ENCODE peak calls at places on chromosomes 6 and 20, in ten cellular contexts. One of them, this sample, is unnamed.
A peak's percentile ranks its signal among the peaks of the same experiment; 100 is the strongest.

GRCh38 chr6:52929321-52930164 is 20.0 kb upstream of the GSTA3 start:
- DNase-seq in dorsolateral prefrontal cortex: no peak
- DNase-seq in kidney epithelial cell: no peak
- DNase-seq in choroid plexus epithelial cell: peak; percentile 74
- DNase-seq in tibial nerve: no peak
- DNase-seq in fibroblast of mammary gland: peak; percentile 94
- DNase-seq in cardiac fibroblast: peak; percentile 79
- DNase-seq in fibroblast of lung: peak; percentile 91
- DNase-seq in endodermal cell: no peak
- DNase-seq in cardiac muscle cell: no peak
- DNase-seq in this sample: peak; percentile 78

GRCh38 chr20:17841751-17842191 is 126.8 kb downstream of the SNX5 start:
- DNase-seq in dorsolateral prefrontal cortex: no peak
- DNase-seq in kidney epithelial cell: no peak
- DNase-seq in choroid plexus epithelial cell: peak; percentile 77
- DNase-seq in tibial nerve: peak; percentile 58
- DNase-seq in fibroblast of mammary gland: peak; percentile 84
- DNase-seq in cardiac fibroblast: peak; percentile 81
- DNase-seq in fibroblast of lung: peak; percentile 72
- DNase-seq in endodermal cell: no peak
- DNase-seq in cardiac muscle cell: no peak
- DNase-seq in this sample: no peak

GRCh38 chr6:168247456-168248147 is 72.0 kb downstream of the DACT2 start:
- DNase-seq in dorsolateral prefrontal cortex: no peak
- DNase-seq in kidney epithelial cell: no peak
- DNase-seq in choroid plexus epithelial cell: peak; percentile 11
- DNase-seq in tibial nerve: peak; percentile 51
- DNase-seq in fibroblast of mammary gland: no peak
- DNase-seq in cardiac fibroblast: no peak
- DNase-seq in fibroblast of lung: no peak
- DNase-seq in endodermal cell: no peak
- DNase-seq in cardiac muscle cell: no peak
- DNase-seq in this sample: no peak

GRCh38 chr20:1844723-1845523 is 50.3 kb upstream of the SIRPA start:
- DNase-seq in dorsolateral prefrontal cortex: no peak
- DNase-seq in kidney epithelial cell: no peak
- DNase-seq in choroid plexus epithelial cell: peak; percentile 80
- DNase-seq in tibial nerve: peak; percentile 72
- DNase-seq in fibroblast of mammary gland: peak; percentile 48
- DNase-seq in cardiac fibroblast: peak; percentile 89
- DNase-seq in fibroblast of lung: peak; percentile 55
- DNase-seq in endodermal cell: no peak
- DNase-seq in cardiac muscle cell: no peak
- DNase-seq in this sample: no peak

GRCh38 chr20:3786126-3786484 is 435 bp downstream of the CENPB start:
- DNase-seq in dorsolateral prefrontal cortex: no peak
- DNase-seq in kidney epithelial cell: no peak
- DNase-seq in choroid plexus epithelial cell: peak; percentile 74
- DNase-seq in tibial nerve: no peak
- DNase-seq in fibroblast of mammary gland: peak; percentile 45
- DNase-seq in cardiac fibroblast: peak; percentile 67
- DNase-seq in fibroblast of lung: peak; percentile 69
- DNase-seq in endodermal cell: peak; percentile 76
- DNase-seq in cardiac muscle cell: peak; percentile 60
- DNase-seq in this sample: no peak

GRCh38 chr6:151330130-151330715 is 61.1 kb downstream of the ZBTB2 start:
- DNase-seq in dorsolateral prefrontal cortex: no peak
- DNase-seq in kidney epithelial cell: no peak
- DNase-seq in choroid plexus epithelial cell: peak; percentile 55
- DNase-seq in tibial nerve: no peak
- DNase-seq in fibroblast of mammary gland: peak; percentile 95
- DNase-seq in cardiac fibroblast: peak; percentile 87
- DNase-seq in fibroblast of lung: peak; percentile 78
- DNase-seq in endodermal cell: no peak
- DNase-seq in cardiac muscle cell: no peak
- DNase-seq in this sample: peak; percentile 75

GRCh38 chr6:52162940-52163908 is 23.0 kb upstream of the IL17A start:
- DNase-seq in dorsolateral prefrontal cortex: no peak
- DNase-seq in kidney epithelial cell: no peak
- DNase-seq in choroid plexus epithelial cell: peak; percentile 63
- DNase-seq in tibial nerve: no peak
- DNase-seq in fibroblast of mammary gland: peak; percentile 44
- DNase-seq in cardiac fibroblast: peak; percentile 8
- DNase-seq in fibroblast of lung: no peak
- DNase-seq in endodermal cell: no peak
- DNase-seq in cardiac muscle cell: no peak
- DNase-seq in this sample: peak; percentile 7

GRCh38 chr6:123901441-123901840 is 97.8 kb downstream of the NKAIN2 start:
- DNase-seq in dorsolateral prefrontal cortex: no peak
- DNase-seq in kidney epithelial cell: no peak
- DNase-seq in choroid plexus epithelial cell: peak; percentile 3
- DNase-seq in tibial nerve: no peak
- DNase-seq in fibroblast of mammary gland: no peak
- DNase-seq in cardiac fibroblast: no peak
- DNase-seq in fibroblast of lung: no peak
- DNase-seq in endodermal cell: no peak
- DNase-seq in cardiac muscle cell: no peak
- DNase-seq in this sample: no peak

GRCh38 chr6:30418448-30418847 is 70.9 kb upstream of the HLA-E start:
- DNase-seq in dorsolateral prefrontal cortex: no peak
- DNase-seq in kidney epithelial cell: no peak
- DNase-seq in choroid plexus epithelial cell: no peak
- DNase-seq in tibial nerve: no peak
- DNase-seq in fibroblast of mammary gland: no peak
- DNase-seq in cardiac fibroblast: no peak
- DNase-seq in fibroblast of lung: no peak
- DNase-seq in endodermal cell: no peak
- DNase-seq in cardiac muscle cell: no peak
- DNase-seq in this sample: no peak

DNA sequence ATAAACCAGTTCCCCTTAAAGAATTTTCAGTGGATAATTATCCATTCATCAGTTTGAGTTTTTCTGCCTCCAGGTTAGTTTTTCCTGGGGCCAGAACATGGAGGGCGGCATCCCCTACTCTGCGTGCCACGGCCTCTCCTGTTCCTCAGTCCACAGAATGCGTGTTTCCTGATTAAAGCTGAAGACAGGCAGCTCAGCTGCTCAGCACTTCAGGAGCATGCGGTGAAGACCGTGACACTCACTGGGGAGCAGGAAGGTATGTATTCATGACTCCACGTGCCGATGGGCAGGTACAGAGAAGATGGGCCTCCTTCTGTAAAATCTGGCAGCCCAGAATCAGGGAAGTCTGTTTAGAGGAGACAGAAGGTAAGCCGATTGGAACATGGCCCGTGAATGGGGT is 2.0 kb upstream of the THBS2 start:
- DNase-seq in dorsolateral prefrontal cortex: no peak
- DNase-seq in kidney epithelial cell: no peak
- DNase-seq in choroid plexus epithelial cell: no peak
- DNase-seq in tibial nerve: no peak
- DNase-seq in fibroblast of mammary gland: no peak
- DNase-seq in cardiac fibroblast: no peak
- DNase-seq in fibroblast of lung: no peak
- DNase-seq in endodermal cell: peak; percentile 43
- DNase-seq in cardiac muscle cell: no peak
- DNase-seq in this sample: no peak
- H3K4me3 ChIP-seq in dorsolateral prefrontal cortex: no peak overlapping the region
- H3K4me3 ChIP-seq in kidney epithelial cell: no peak overlapping the region
- H3K4me3 ChIP-seq in choroid plexus epithelial cell: no peak overlapping the region
- H3K4me3 ChIP-seq in tibial nerve: no peak overlapping the region
- H3K4me3 ChIP-seq in fibroblast of mammary gland: no peak overlapping the region
- H3K4me3 ChIP-seq in cardiac fibroblast: no peak overlapping the region
- H3K4me3 ChIP-seq in fibroblast of lung: no peak overlapping the region
- H3K4me3 ChIP-seq in endodermal cell: no peak overlapping the region
- H3K4me3 ChIP-seq in cardiac muscle cell: no peak overlapping the region
- H3K4me3 ChIP-seq in this sample: no peak overlapping the region

GRCh38 chr20:60007452-60007851 is 49.2 kb downstream of the CDH26 start:
- DNase-seq in dorsolateral prefrontal cortex: no peak
- DNase-seq in kidney epithelial cell: no peak
- DNase-seq in choroid plexus epithelial cell: no peak
- DNase-seq in tibial nerve: no peak
- DNase-seq in fibroblast of mammary gland: peak; percentile 6
- DNase-seq in cardiac fibroblast: no peak
- DNase-seq in fibroblast of lung: no peak
- DNase-seq in endodermal cell: peak; percentile 19
- DNase-seq in cardiac muscle cell: no peak
- DNase-seq in this sample: no peak
- TF ChIP-seq CTCF in dorsolateral prefrontal cortex: no peak
- TF ChIP-seq CTCF in kidney epithelial cell: no peak
- TF ChIP-seq CTCF in choroid plexus epithelial cell: no peak
- TF ChIP-seq CTCF in tibial nerve: no peak
- TF ChIP-seq CTCF in fibroblast of mammary gland: no peak
- TF ChIP-seq CTCF in cardiac fibroblast: no peak
- TF ChIP-seq CTCF in fibroblast of lung: no peak
- TF ChIP-seq CTCF in endodermal cell: no peak
- TF ChIP-seq CTCF in cardiac muscle cell: no peak
- TF ChIP-seq CTCF in this sample: no peak

DNA sequence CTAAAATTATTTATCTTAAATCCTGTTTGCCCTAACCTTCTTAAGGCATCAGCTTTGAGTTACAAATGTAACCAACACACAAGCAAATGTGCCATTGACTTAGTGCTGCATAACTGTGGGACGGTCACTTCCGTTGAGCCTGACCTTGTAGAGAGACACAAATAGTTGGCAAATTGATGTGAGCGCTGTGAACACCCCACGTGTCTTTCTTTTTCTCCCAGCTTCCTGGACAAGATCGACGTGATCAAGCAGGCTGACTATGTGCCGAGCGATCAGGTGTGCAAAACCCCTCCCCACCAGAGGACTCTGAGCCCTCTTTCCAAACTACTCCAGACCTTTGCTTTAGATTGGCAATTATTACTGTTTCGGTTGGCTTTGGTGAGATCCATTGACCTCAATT is 56.4 kb downstream of the GNAS start:
- DNase-seq in dorsolateral prefrontal cortex: no peak
- DNase-seq in kidney epithelial cell: no peak
- DNase-seq in choroid plexus epithelial cell: no peak
- DNase-seq in tibial nerve: no peak
- DNase-seq in fibroblast of mammary gland: no peak
- DNase-seq in cardiac fibroblast: no peak
- DNase-seq in fibroblast of lung: no peak
- DNase-seq in endodermal cell: no peak
- DNase-seq in cardiac muscle cell: no peak
- DNase-seq in this sample: no peak
- H3K4me3 ChIP-seq in dorsolateral prefrontal cortex: no peak overlapping the region
- H3K4me3 ChIP-seq in kidney epithelial cell: no peak overlapping the region
- H3K4me3 ChIP-seq in choroid plexus epithelial cell: no peak overlapping the region
- H3K4me3 ChIP-seq in tibial nerve: no peak overlapping the region
- H3K4me3 ChIP-seq in fibroblast of mammary gland: no peak overlapping the region
- H3K4me3 ChIP-seq in cardiac fibroblast: no peak overlapping the region
- H3K4me3 ChIP-seq in fibroblast of lung: no peak overlapping the region
- H3K4me3 ChIP-seq in endodermal cell: no peak overlapping the region
- H3K4me3 ChIP-seq in cardiac muscle cell: no peak overlapping the region
- H3K4me3 ChIP-seq in this sample: no peak overlapping the region

GRCh38 chr6:127539292-127539691 is 20.2 kb upstream of the MTCL3 start:
- DNase-seq in dorsolateral prefrontal cortex: no peak
- DNase-seq in kidney epithelial cell: no peak
- DNase-seq in choroid plexus epithelial cell: peak; percentile 65
- DNase-seq in tibial nerve: no peak
- DNase-seq in fibroblast of mammary gland: peak; percentile 50
- DNase-seq in cardiac fibroblast: peak; percentile 59
- DNase-seq in fibroblast of lung: peak; percentile 21
- DNase-seq in endodermal cell: no peak
- DNase-seq in cardiac muscle cell: no peak
- DNase-seq in this sample: no peak
- TF ChIP-seq CTCF in dorsolateral prefrontal cortex: peak; percentile 80
- TF ChIP-seq CTCF in kidney epithelial cell: no peak
- TF ChIP-seq CTCF in choroid plexus epithelial cell: peak; percentile 45
- TF ChIP-seq CTCF in tibial nerve: peak; percentile 34
- TF ChIP-seq CTCF in fibroblast of mammary gland: peak; percentile 33
- TF ChIP-seq CTCF in cardiac fibroblast: peak; percentile 32
- TF ChIP-seq CTCF in fibroblast of lung: peak; percentile 17
- TF ChIP-seq CTCF in endodermal cell: peak; percentile 45
- TF ChIP-seq CTCF in cardiac muscle cell: peak; percentile 24
- TF ChIP-seq CTCF in this sample: peak; percentile 21

GRCh38 chr6:15775076-15775634 is 112.3 kb upstream of the DTNBP1 start:
- DNase-seq in dorsolateral prefrontal cortex: no peak
- DNase-seq in kidney epithelial cell: no peak
- DNase-seq in choroid plexus epithelial cell: no peak
- DNase-seq in tibial nerve: no peak
- DNase-seq in fibroblast of mammary gland: no peak
- DNase-seq in cardiac fibroblast: no peak
- DNase-seq in fibroblast of lung: no peak
- DNase-seq in endodermal cell: no peak
- DNase-seq in cardiac muscle cell: no peak
- DNase-seq in this sample: no peak

GRCh38 chr6:15774011-15774410 is 111.2 kb upstream of the DTNBP1 start:
- DNase-seq in dorsolateral prefrontal cortex: no peak
- DNase-seq in kidney epithelial cell: no peak
- DNase-seq in choroid plexus epithelial cell: no peak
- DNase-seq in tibial nerve: no peak
- DNase-seq in fibroblast of mammary gland: no peak
- DNase-seq in cardiac fibroblast: no peak
- DNase-seq in fibroblast of lung: no peak
- DNase-seq in endodermal cell: no peak
- DNase-seq in cardiac muscle cell: no peak
- DNase-seq in this sample: no peak

GRCh38 chr6:15776458-15776980 is 113.7 kb upstream of the DTNBP1 start:
- DNase-seq in dorsolateral prefrontal cortex: no peak
- DNase-seq in kidney epithelial cell: no peak
- DNase-seq in choroid plexus epithelial cell: no peak
- DNase-seq in tibial nerve: no peak
- DNase-seq in fibroblast of mammary gland: no peak
- DNase-seq in cardiac fibroblast: no peak
- DNase-seq in fibroblast of lung: no peak
- DNase-seq in endodermal cell: no peak
- DNase-seq in cardiac muscle cell: no peak
- DNase-seq in this sample: no peak

GRCh38 chr6:15779726-15780125 is 116.9 kb upstream of the DTNBP1 start:
- DNase-seq in dorsolateral prefrontal cortex: no peak
- DNase-seq in kidney epithelial cell: no peak
- DNase-seq in choroid plexus epithelial cell: no peak
- DNase-seq in tibial nerve: no peak
- DNase-seq in fibroblast of mammary gland: no peak
- DNase-seq in cardiac fibroblast: no peak
- DNase-seq in fibroblast of lung: no peak
- DNase-seq in endodermal cell: no peak
- DNase-seq in cardiac muscle cell: no peak
- DNase-seq in this sample: no peak

DNA sequence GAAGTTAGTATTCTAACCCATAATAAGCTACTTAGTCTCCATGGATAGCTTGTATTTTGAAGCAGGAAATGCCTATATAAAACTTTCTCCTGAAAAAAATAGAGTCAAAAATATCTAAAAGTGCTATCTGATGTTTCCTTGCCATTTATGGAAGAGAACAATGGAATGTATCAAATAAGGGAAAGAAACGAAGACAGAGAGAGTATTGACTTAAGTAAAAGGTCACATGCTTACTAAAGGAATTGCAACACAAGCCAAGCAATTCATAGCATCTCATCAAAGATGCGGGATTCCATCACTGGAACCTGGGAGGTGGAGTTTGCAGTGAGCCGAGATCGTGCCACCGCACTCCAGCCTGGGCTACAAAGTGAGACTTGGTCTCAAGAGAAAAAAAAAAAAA is 112.9 kb upstream of the DTNBP1 start:
- DNase-seq in dorsolateral prefrontal cortex: no peak
- DNase-seq in kidney epithelial cell: no peak
- DNase-seq in choroid plexus epithelial cell: no peak
- DNase-seq in tibial nerve: no peak
- DNase-seq in fibroblast of mammary gland: no peak
- DNase-seq in cardiac fibroblast: peak; percentile 4
- DNase-seq in fibroblast of lung: no peak
- DNase-seq in endodermal cell: no peak
- DNase-seq in cardiac muscle cell: no peak
- DNase-seq in this sample: no peak
- H3K4me3 ChIP-seq in dorsolateral prefrontal cortex: no peak overlapping the region
- H3K4me3 ChIP-seq in kidney epithelial cell: no peak overlapping the region
- H3K4me3 ChIP-seq in choroid plexus epithelial cell: no peak overlapping the region
- H3K4me3 ChIP-seq in tibial nerve: no peak overlapping the region
- H3K4me3 ChIP-seq in fibroblast of mammary gland: no peak overlapping the region
- H3K4me3 ChIP-seq in cardiac fibroblast: no peak overlapping the region
- H3K4me3 ChIP-seq in fibroblast of lung: no peak overlapping the region
- H3K4me3 ChIP-seq in endodermal cell: no peak overlapping the region
- H3K4me3 ChIP-seq in cardiac muscle cell: no peak overlapping the region
- H3K4me3 ChIP-seq in this sample: no peak overlapping the region